ENCODE peak calls at places on chromosomes 7 and 10, in eight cellular contexts. W is A673; F is HL-60; D is A549; L is astrocyte; N is sigmoid colon; P is effector memory CD4-positive, alpha-beta T cell; R is naive thymus-derived CD4-positive, alpha-beta T cell. V is an unnamed sample.

GRCh38 chr10:103884681-103885139 is 29.3 kb upstream of the SH3PXD2A start:
- DNase-seq in P (no peak), R (no peak), F (peak), W (peak), D (peak), L (peak), N (no peak), V (peak)

GRCh38 chr10:103080891-103081581 is 112.0 kb downstream of the NT5C2 start:
- DNase-seq in W (no peak), D (no peak), L (no peak), R (no peak), P (no peak), F (no peak), N (no peak), V (no peak)

GRCh38 chr7:134940711-134941110 is 45.6 kb upstream of the AGBL3 start:
- DNase-seq in R (no peak), F (no peak), P (no peak), D (no peak), W (no peak), N (no peak), L (no peak), V (no peak)

GRCh38 chr10:62335326-62335725 is 38.8 kb upstream of the ZNF365 start:
- DNase-seq in F (no peak), N (no peak), P (no peak), W (peak), D (no peak), L (peak), R (no peak), V (no peak)

GRCh38 chr7:17301491-17302101 is 3.1 kb downstream of the AHR start:
- DNase-seq in D (peak), F (peak), R (peak), P (no peak), L (no peak), W (peak), N (peak), V (peak)

GRCh38 chr10:126270116-126270515 is 118.2 kb downstream of the ADAM12 start:
- DNase-seq in F (no peak), R (no peak), W (no peak), P (no peak), N (no peak), L (peak), D (no peak), V (no peak)

GRCh38 chr7:80934286-80934685 is 15.4 kb upstream of the SEMA3C start:
- DNase-seq in L (peak), N (no peak), D (no peak), R (no peak), F (no peak), W (no peak), P (no peak), V (no peak)

GRCh38 chr10:70465832-70466231 is 12.7 kb upstream of the PALD1 start:
- DNase-seq in L (no peak), F (no peak), P (no peak), D (no peak), R (no peak), N (no peak), W (no peak), V (no peak)

GRCh38 chr10:117673208-117673607 is 130.7 kb downstream of the EMX2 start:
- DNase-seq in R (no peak), F (no peak), P (no peak), N (no peak), D (no peak), L (no peak), W (no peak), V (no peak)

GRCh38 chr7:148028165-148028564 is 562.4 kb upstream of the C7orf33 start:
- DNase-seq in R (no peak), P (no peak), F (no peak), N (no peak), L (no peak), D (no peak), W (no peak), V (no peak)

GRCh38 chr10:96579133-96579532 is 7.7 kb downstream of the TM9SF3 start:
- DNase-seq in L (no peak), P (no peak), F (no peak), R (no peak), W (no peak), N (no peak), D (no peak), V (no peak)

GRCh38 chr10:29642996-29643395 is 8.2 kb upstream of the SVIL start:
- DNase-seq in R (no peak), N (peak), D (no peak), F (no peak), L (peak), P (no peak), W (no peak), V (peak)

GRCh38 chr7:29572543-29572942 is 8.9 kb downstream of the PRR15 start:
- DNase-seq in R (no peak), N (no peak), F (no peak), P (no peak), D (no peak), W (no peak), L (no peak), V (no peak)

GRCh38 chr10:6507311-6507710 is 72.8 kb downstream of the PRKCQ start:
- DNase-seq in W (no peak), F (no peak), L (no peak), N (no peak), D (no peak), R (no peak), P (no peak), V (no peak)

GRCh38 chr7:41779918-41780317 is 77.0 kb upstream of the INHBA start:
- DNase-seq in F (peak), N (no peak), L (no peak), R (no peak), W (no peak), D (no peak), P (no peak), V (no peak)

GRCh38 chr7:73896454-73896853 is 35.5 kb downstream of the TMEM270 start:
- DNase-seq in N (no peak), L (peak), D (no peak), W (no peak), R (no peak), F (no peak), P (no peak), V (no peak)

DNA sequence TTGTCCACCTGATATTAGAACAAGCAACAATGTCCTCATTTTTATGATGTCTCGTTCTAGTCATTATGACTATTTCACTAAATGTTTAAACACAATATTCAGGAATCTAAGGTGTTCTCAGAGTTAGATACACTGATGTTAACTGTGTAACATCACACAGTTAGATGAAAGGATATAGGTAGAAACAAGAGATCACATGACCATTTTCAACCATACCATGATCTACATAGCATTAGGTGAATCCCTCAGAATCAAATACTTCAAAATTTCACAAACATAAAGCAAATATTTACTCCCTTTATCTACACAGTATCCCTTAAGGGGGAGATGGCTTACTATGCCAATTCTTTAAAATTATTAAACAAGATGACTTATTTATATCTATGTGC is 90.3 kb downstream of the ANK3 start:
- DNase-seq in N (no peak), L (no peak), D (no peak), F (no peak), P (no peak), W (no peak), R (no peak), V (no peak)
- H3K4me3 ChIP-seq in N (no peak), L (no peak), D (no peak), F (no peak), P (no peak), W (no peak), R (no peak), V (no peak)

GRCh38 chr10:32326119-32326518 is 20.8 kb downstream of the EPC1 start:
- DNase-seq in W (no peak), L (no peak), R (no peak), D (no peak), F (no peak), N (no peak), P (no peak), V (no peak)
- H3K27ac ChIP-seq in W (no peak), L (no peak), R (no peak), D (no peak), F (no peak), N (no peak), P (no peak), V (no peak)

DNA sequence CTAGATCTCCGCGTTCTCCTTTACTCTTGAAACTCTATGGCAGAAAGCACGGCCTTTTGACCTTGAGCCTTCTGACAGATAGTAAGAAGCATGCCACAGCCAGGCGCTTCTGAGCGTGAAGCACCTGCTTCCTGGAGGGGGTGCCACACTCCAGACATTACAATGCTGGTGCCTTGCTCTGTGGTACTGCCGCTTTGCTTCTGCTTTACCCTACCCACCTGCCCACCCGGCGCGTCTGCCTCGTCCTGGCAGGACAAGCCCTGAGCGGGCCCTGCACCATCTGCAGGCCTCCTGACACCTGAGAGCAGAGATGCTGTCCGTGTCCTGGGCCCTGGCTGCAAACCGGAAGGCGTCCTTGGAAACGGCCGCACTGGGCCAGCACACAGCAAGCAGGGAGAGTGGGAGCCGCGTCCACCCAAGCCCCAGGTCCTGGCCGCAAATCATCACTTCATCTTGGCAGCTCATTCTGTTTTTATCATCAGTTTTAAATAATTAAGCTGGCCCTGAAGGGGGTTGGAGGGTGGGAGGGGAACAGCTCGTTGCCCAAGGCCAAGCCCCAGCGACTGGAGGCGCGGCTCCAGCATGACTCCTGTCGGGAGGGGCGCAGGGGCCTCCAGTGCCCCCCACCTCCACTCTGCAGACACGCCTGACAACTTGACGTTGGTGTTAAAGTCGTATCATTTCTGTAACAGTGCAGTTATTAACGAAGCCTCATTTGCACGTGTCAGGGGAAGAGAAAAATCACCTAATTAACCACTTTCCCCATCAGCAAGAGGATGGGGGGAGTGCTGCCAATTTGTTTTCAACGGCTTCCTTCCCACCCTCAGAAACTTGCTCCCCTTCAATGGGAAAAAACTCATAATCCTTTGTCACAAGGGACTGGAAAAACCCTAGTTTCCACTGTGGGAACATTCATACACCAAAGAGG is 132.2 kb downstream of the MAD1L1 start:
- DNase-seq in L (no peak), N (no peak), D (peak), R (peak), F (peak), W (no peak), P (no peak), V (peak)
- H3K4me3 ChIP-seq in L (no peak), N (no peak), D (no peak), R (no peak), F (no peak), W (no peak), P (no peak), V (no peak)

GRCh38 chr10:132740542-132741066 is 45.3 kb downstream of the NKX6-2 start:
- DNase-seq in P (no peak), N (no peak), L (no peak), F (no peak), D (no peak), R (no peak), W (no peak), V (no peak)

GRCh38 chr10:132739225-132739613 is 46.7 kb downstream of the NKX6-2 start:
- DNase-seq in R (no peak), D (no peak), P (no peak), W (no peak), L (no peak), F (no peak), N (no peak), V (no peak)

GRCh38 chr10:132737390-132738048 is 48.4 kb downstream of the NKX6-2 start:
- DNase-seq in R (no peak), W (no peak), D (no peak), L (no peak), N (no peak), P (no peak), F (no peak), V (no peak)

GRCh38 chr10:132735923-132736391 is 50.0 kb downstream of the NKX6-2 start:
- DNase-seq in L (no peak), N (no peak), R (no peak), F (no peak), W (no peak), P (no peak), D (no peak), V (no peak)

DNA sequence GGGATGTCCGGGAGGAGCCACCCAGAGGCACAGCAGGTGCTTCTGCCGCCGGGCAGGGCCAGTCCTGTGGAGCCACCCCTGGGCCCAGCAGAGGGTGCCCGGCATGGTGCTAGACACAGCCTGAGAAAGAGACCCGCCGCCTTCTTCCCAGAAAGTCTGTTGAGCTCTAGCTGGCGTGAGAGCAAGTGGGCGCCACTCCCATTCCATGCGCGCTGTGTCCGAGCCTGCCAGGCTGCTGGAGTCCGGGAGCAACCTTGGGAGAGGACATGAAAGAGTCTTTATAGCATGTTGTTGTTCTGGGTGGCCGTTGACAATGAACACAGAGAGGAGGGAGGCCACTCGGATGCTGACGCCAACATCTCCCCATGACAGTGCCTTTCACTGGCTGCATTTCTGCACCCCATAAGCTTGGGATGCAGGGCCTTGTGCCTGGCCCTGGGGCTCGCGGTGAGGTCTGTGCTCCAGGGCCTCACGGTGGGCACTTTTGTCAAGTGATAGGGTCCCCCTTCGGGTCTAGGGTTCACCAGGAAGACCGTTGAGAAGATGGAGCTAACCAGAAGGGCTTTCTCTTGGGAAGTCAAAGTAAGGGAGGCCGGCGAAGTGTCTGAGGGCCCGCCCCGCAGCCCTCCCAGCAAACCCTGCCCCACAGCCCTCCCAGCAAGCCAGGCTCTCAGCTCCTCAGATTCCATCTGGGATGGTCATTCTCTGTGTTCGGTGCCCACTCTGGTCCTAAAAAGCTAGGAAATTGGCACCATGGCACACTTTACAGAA is 47.3 kb downstream of the NKX6-2 start:
- DNase-seq in P (no peak), L (no peak), D (no peak), N (no peak), R (no peak), F (no peak), W (no peak), V (no peak)
- H3K27ac ChIP-seq in P (no peak), L (no peak), D (no peak), N (no peak), R (no peak), F (no peak), W (no peak), V (no peak)

GRCh38 chr10:129373231-129373630 is 93.8 kb upstream of the MGMT start:
- DNase-seq in N (no peak), F (no peak), P (no peak), L (no peak), W (no peak), D (no peak), R (no peak), V (no peak)
- H3K4me3 ChIP-seq in N (no peak), F (no peak), P (no peak), L (no peak), W (no peak), D (no peak), R (no peak), V (no peak)

GRCh38 chr10:17781856-17782255 is 27.3 kb upstream of the MRC1 start:
- DNase-seq in D (peak), W (no peak), R (no peak), L (no peak), F (no peak), N (no peak), P (no peak), V (no peak)

GRCh38 chr10:17784701-17785100 is 24.4 kb upstream of the MRC1 start:
- DNase-seq in F (no peak), P (no peak), W (no peak), L (peak), R (no peak), D (no peak), N (no peak), V (no peak)

GRCh38 chr10:17785276-17785935 is 23.7 kb upstream of the MRC1 start:
- DNase-seq in F (peak), L (no peak), P (no peak), D (no peak), R (no peak), W (no peak), N (peak), V (peak)

GRCh38 chr10:17783751-17784150 is 25.4 kb upstream of the MRC1 start:
- DNase-seq in R (no peak), P (no peak), N (no peak), W (no peak), F (no peak), D (no peak), L (no peak), V (no peak)

DNA sequence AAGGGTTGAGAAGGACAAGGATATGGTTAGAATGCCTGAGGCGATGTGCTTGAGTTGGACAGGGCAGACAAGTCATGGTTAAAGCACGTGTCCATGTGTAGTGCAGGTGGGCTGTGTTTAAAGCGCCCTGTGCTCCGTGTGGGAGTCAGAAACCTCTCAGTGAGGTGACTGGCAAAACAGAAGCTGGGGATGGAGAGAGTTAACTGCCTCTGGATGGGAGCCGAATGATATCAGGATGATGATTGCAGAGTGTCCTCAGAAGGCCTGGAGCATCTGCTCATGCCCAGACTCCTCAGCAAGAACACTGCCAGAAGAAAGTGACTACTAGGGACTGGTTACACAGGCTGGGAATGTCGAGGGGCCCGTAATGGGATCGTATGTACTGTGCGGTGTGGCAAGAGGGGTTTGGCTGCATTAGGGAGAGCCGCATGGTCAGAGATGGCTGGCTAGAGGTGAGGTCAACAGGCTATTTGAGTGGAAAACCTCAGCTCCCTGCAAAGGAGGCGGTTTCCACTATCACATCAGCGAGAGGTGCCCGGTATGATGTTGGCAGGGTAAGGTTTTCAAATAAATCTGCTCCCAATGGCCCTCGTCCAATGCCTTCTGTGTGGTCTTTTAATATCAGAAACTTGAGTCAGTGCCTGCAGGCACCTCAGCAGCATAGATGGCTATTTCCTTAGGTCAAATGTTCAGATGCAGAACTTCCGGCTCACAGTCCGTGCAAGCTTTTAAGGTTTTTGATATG is 26.1 kb upstream of the MRC1 start:
- DNase-seq in R (no peak), D (peak), L (peak), F (no peak), W (no peak), P (no peak), N (no peak), V (peak)
- H3K27ac ChIP-seq in R (no peak), D (peak), L (no peak), F (no peak), W (no peak), P (no peak), N (no peak), V (peak)

GRCh38 chr10:119932631-119933030 is 40.1 kb downstream of the SEC23IP start:
- DNase-seq in R (no peak), W (no peak), N (no peak), D (no peak), F (no peak), L (no peak), P (no peak), V (no peak)

GRCh38 chr10:119928411-119928810 is 35.9 kb downstream of the SEC23IP start:
- DNase-seq in N (no peak), R (no peak), L (no peak), W (no peak), F (no peak), P (no peak), D (no peak), V (no peak)

GRCh38 chr10:119933179-119933578 is 40.6 kb downstream of the SEC23IP start:
- DNase-seq in F (no peak), D (peak), R (no peak), P (no peak), W (peak), L (peak), N (no peak), V (no peak)

GRCh38 chr10:119931873-119932272 is 39.3 kb downstream of the SEC23IP start:
- DNase-seq in F (no peak), N (no peak), D (no peak), W (peak), P (no peak), L (no peak), R (no peak), V (no peak)
- H3K4me3 ChIP-seq in F (no peak), N (no peak), D (no peak), W (no peak), P (no peak), L (no peak), R (no peak), V (no peak)

V was measured in adrenal gland.